ENCODE peak calls at places on chromosomes 12 and 14, in eight cellular contexts. One of them, this sample, is unnamed. For H3K4me1, the result is how much of the 10 kb centered on the place peaks cover.

GRCh38 chr14:101527987-101528386 is 33.3 kb upstream of the DIO3 start:
- DNase-seq in PC-3: no peak
- DNase-seq in effector memory CD4-positive, alpha-beta T cell: no peak
- DNase-seq in pancreas: no peak
- DNase-seq in upper lobe of left lung: peak
- DNase-seq in cardiac muscle cell: no peak
- DNase-seq in adrenal gland: no peak
- DNase-seq in tibial nerve: no peak
- DNase-seq in this sample: no peak

GRCh38 chr12:7403466-7403865 is 40.5 kb downstream of the CD163L1 start:
- DNase-seq in PC-3: no peak
- DNase-seq in effector memory CD4-positive, alpha-beta T cell: no peak
- DNase-seq in pancreas: no peak
- DNase-seq in upper lobe of left lung: no peak
- DNase-seq in cardiac muscle cell: no peak
- DNase-seq in adrenal gland: no peak
- DNase-seq in tibial nerve: no peak
- DNase-seq in this sample: no peak

GRCh38 chr12:42442328-42442759 is 116.4 kb downstream of the PPHLN1 start:
- DNase-seq in PC-3: no peak
- DNase-seq in effector memory CD4-positive, alpha-beta T cell: no peak
- DNase-seq in pancreas: no peak
- DNase-seq in upper lobe of left lung: no peak
- DNase-seq in cardiac muscle cell: no peak
- DNase-seq in adrenal gland: no peak
- DNase-seq in tibial nerve: no peak
- DNase-seq in this sample: peak

GRCh38 chr14:36585100-36585499 is 2.7 kb upstream of the NKX2-8 start:
- DNase-seq in PC-3: no peak
- DNase-seq in effector memory CD4-positive, alpha-beta T cell: no peak
- DNase-seq in pancreas: no peak
- DNase-seq in upper lobe of left lung: no peak
- DNase-seq in cardiac muscle cell: no peak
- DNase-seq in adrenal gland: no peak
- DNase-seq in tibial nerve: no peak
- DNase-seq in this sample: no peak

GRCh38 chr12:40693503-40693863 is 1.2 kb downstream of the CNTN1 start:
- DNase-seq in PC-3: no peak
- DNase-seq in effector memory CD4-positive, alpha-beta T cell: no peak
- DNase-seq in pancreas: no peak
- DNase-seq in upper lobe of left lung: peak
- DNase-seq in cardiac muscle cell: no peak
- DNase-seq in adrenal gland: no peak
- DNase-seq in tibial nerve: peak
- DNase-seq in this sample: no peak

GRCh38 chr12:89351489-89352241 is 636 bp downstream of the DUSP6 start:
- DNase-seq in PC-3: no peak
- DNase-seq in effector memory CD4-positive, alpha-beta T cell: peak
- DNase-seq in pancreas: peak
- DNase-seq in upper lobe of left lung: peak
- DNase-seq in cardiac muscle cell: peak
- DNase-seq in adrenal gland: peak
- DNase-seq in tibial nerve: no peak
- DNase-seq in this sample: peak

GRCh38 chr14:96002511-96002884 is 36.7 kb upstream of the C14orf132 start:
- DNase-seq in PC-3: no peak
- DNase-seq in effector memory CD4-positive, alpha-beta T cell: no peak
- DNase-seq in pancreas: no peak
- DNase-seq in upper lobe of left lung: no peak
- DNase-seq in cardiac muscle cell: no peak
- DNase-seq in adrenal gland: no peak
- DNase-seq in tibial nerve: no peak
- DNase-seq in this sample: no peak

GRCh38 chr12:113822986-113823385 is 143.1 kb downstream of the RBM19 start:
- DNase-seq in PC-3: no peak
- DNase-seq in effector memory CD4-positive, alpha-beta T cell: no peak
- DNase-seq in pancreas: no peak
- DNase-seq in upper lobe of left lung: no peak
- DNase-seq in cardiac muscle cell: no peak
- DNase-seq in adrenal gland: no peak
- DNase-seq in tibial nerve: no peak
- DNase-seq in this sample: no peak

GRCh38 chr14:64891839-64892375 is 12.2 kb upstream of the SPTB start:
- DNase-seq in PC-3: peak
- DNase-seq in effector memory CD4-positive, alpha-beta T cell: no peak
- DNase-seq in pancreas: no peak
- DNase-seq in upper lobe of left lung: no peak
- DNase-seq in cardiac muscle cell: peak
- DNase-seq in adrenal gland: no peak
- DNase-seq in tibial nerve: peak
- DNase-seq in this sample: peak

GRCh38 chr14:54535126-54535525 is 25.4 kb downstream of the CGRRF1 start:
- DNase-seq in PC-3: peak
- DNase-seq in effector memory CD4-positive, alpha-beta T cell: no peak
- DNase-seq in pancreas: no peak
- DNase-seq in upper lobe of left lung: no peak
- DNase-seq in cardiac muscle cell: peak
- DNase-seq in adrenal gland: no peak
- DNase-seq in tibial nerve: no peak
- DNase-seq in this sample: no peak

GRCh38 chr12:12976366-12976765 is 23.7 kb downstream of the HEBP1 start:
- DNase-seq in PC-3: peak
- DNase-seq in effector memory CD4-positive, alpha-beta T cell: no peak
- DNase-seq in pancreas: no peak
- DNase-seq in upper lobe of left lung: no peak
- DNase-seq in cardiac muscle cell: peak
- DNase-seq in adrenal gland: peak
- DNase-seq in tibial nerve: peak
- DNase-seq in this sample: no peak

GRCh38 chr12:851913-852312 is 97.6 kb downstream of the RAD52 start:
- DNase-seq in PC-3: peak
- DNase-seq in effector memory CD4-positive, alpha-beta T cell: no peak
- DNase-seq in pancreas: no peak
- DNase-seq in upper lobe of left lung: no peak
- DNase-seq in cardiac muscle cell: peak
- DNase-seq in adrenal gland: no peak
- DNase-seq in tibial nerve: no peak
- DNase-seq in this sample: no peak

GRCh38 chr12:3077572-3078081 is 448 bp downstream of the TSPAN9 start:
- DNase-seq in PC-3: no peak
- DNase-seq in effector memory CD4-positive, alpha-beta T cell: no peak
- DNase-seq in pancreas: peak
- DNase-seq in upper lobe of left lung: no peak
- DNase-seq in cardiac muscle cell: peak
- DNase-seq in adrenal gland: no peak
- DNase-seq in tibial nerve: no peak
- DNase-seq in this sample: peak

GRCh38 chr12:15596174-15596573 is 193.0 kb downstream of the EPS8 start:
- DNase-seq in PC-3: no peak
- DNase-seq in effector memory CD4-positive, alpha-beta T cell: no peak
- DNase-seq in pancreas: no peak
- DNase-seq in upper lobe of left lung: no peak
- DNase-seq in cardiac muscle cell: no peak
- DNase-seq in adrenal gland: no peak
- DNase-seq in tibial nerve: no peak
- DNase-seq in this sample: no peak

GRCh38 chr12:123131291-123131831 is 19.5 kb downstream of the PITPNM2 start:
- DNase-seq in PC-3: no peak
- DNase-seq in effector memory CD4-positive, alpha-beta T cell: no peak
- DNase-seq in pancreas: no peak
- DNase-seq in upper lobe of left lung: no peak
- DNase-seq in cardiac muscle cell: no peak
- DNase-seq in adrenal gland: no peak
- DNase-seq in tibial nerve: no peak
- DNase-seq in this sample: no peak

GRCh38 chr14:94646481-94646880 is 34.3 kb downstream of the SERPINA3 start:
- DNase-seq in PC-3: no peak
- DNase-seq in effector memory CD4-positive, alpha-beta T cell: no peak
- DNase-seq in pancreas: no peak
- DNase-seq in upper lobe of left lung: no peak
- DNase-seq in cardiac muscle cell: peak
- DNase-seq in adrenal gland: no peak
- DNase-seq in tibial nerve: no peak
- DNase-seq in this sample: no peak

GRCh38 chr14:75993567-75994041 is 8.0 kb downstream of the IFT43 start:
- DNase-seq in PC-3: no peak
- DNase-seq in effector memory CD4-positive, alpha-beta T cell: no peak
- DNase-seq in pancreas: no peak
- DNase-seq in upper lobe of left lung: no peak
- DNase-seq in cardiac muscle cell: no peak
- DNase-seq in adrenal gland: no peak
- DNase-seq in tibial nerve: no peak
- DNase-seq in this sample: peak

GRCh38 chr14:102777711-102778615 is 714 bp downstream of the TRAF3 start:
- DNase-seq in PC-3: peak
- DNase-seq in effector memory CD4-positive, alpha-beta T cell: no peak
- DNase-seq in pancreas: peak
- DNase-seq in upper lobe of left lung: peak
- DNase-seq in cardiac muscle cell: peak
- DNase-seq in adrenal gland: no peak
- DNase-seq in tibial nerve: no peak
- DNase-seq in this sample: peak

GRCh38 chr12:461425-461824 is 1.7 kb downstream of the B4GALNT3 start:
- DNase-seq in PC-3: no peak
- DNase-seq in effector memory CD4-positive, alpha-beta T cell: no peak
- DNase-seq in pancreas: no peak
- DNase-seq in upper lobe of left lung: no peak
- DNase-seq in cardiac muscle cell: no peak
- DNase-seq in adrenal gland: peak
- DNase-seq in tibial nerve: no peak
- DNase-seq in this sample: peak

GRCh38 chr14:24072881-24073877 is 1.8 kb downstream of the CPNE6 start:
- DNase-seq in PC-3: no peak
- DNase-seq in effector memory CD4-positive, alpha-beta T cell: no peak
- DNase-seq in pancreas: no peak
- DNase-seq in upper lobe of left lung: no peak
- DNase-seq in cardiac muscle cell: no peak
- DNase-seq in adrenal gland: no peak
- DNase-seq in tibial nerve: no peak
- DNase-seq in this sample: peak

GRCh38 chr12:3432176-3432742 is 58.7 kb upstream of the PRMT8 start:
- DNase-seq in PC-3: no peak
- DNase-seq in effector memory CD4-positive, alpha-beta T cell: no peak
- DNase-seq in pancreas: no peak
- DNase-seq in upper lobe of left lung: no peak
- DNase-seq in cardiac muscle cell: no peak
- DNase-seq in adrenal gland: no peak
- DNase-seq in tibial nerve: no peak
- DNase-seq in this sample: peak

GRCh38 chr12:81389550-81390099 is 311.7 kb downstream of the ACSS3 start:
- DNase-seq in PC-3: no peak
- DNase-seq in effector memory CD4-positive, alpha-beta T cell: no peak
- DNase-seq in pancreas: no peak
- DNase-seq in upper lobe of left lung: no peak
- DNase-seq in cardiac muscle cell: no peak
- DNase-seq in adrenal gland: no peak
- DNase-seq in tibial nerve: no peak
- DNase-seq in this sample: no peak

GRCh38 chr12:106780010-106780625 is 5.6 kb downstream of the RIC8B start:
- DNase-seq in PC-3: peak
- DNase-seq in effector memory CD4-positive, alpha-beta T cell: no peak
- DNase-seq in pancreas: no peak
- DNase-seq in upper lobe of left lung: no peak
- DNase-seq in cardiac muscle cell: no peak
- DNase-seq in adrenal gland: no peak
- DNase-seq in tibial nerve: no peak
- DNase-seq in this sample: peak

GRCh38 chr12:108950991-108951739 is 69.7 kb downstream of the SVOP start:
- DNase-seq in PC-3: peak
- DNase-seq in effector memory CD4-positive, alpha-beta T cell: peak
- DNase-seq in pancreas: peak
- DNase-seq in upper lobe of left lung: no peak
- DNase-seq in cardiac muscle cell: peak
- DNase-seq in adrenal gland: peak
- DNase-seq in tibial nerve: peak
- DNase-seq in this sample: peak
- H3K27ac ChIP-seq in PC-3: no peak
- H3K27ac ChIP-seq in effector memory CD4-positive, alpha-beta T cell: no peak
- H3K27ac ChIP-seq in pancreas: no peak
- H3K27ac ChIP-seq in upper lobe of left lung: no peak
- H3K27ac ChIP-seq in cardiac muscle cell: no peak
- H3K27ac ChIP-seq in adrenal gland: no peak
- H3K27ac ChIP-seq in tibial nerve: no peak
- H3K27ac ChIP-seq in this sample: no peak

GRCh38 chr12:6333029-6333428 is 8.8 kb downstream of the TNFRSF1A start:
- DNase-seq in PC-3: no peak
- DNase-seq in effector memory CD4-positive, alpha-beta T cell: no peak
- DNase-seq in pancreas: no peak
- DNase-seq in upper lobe of left lung: no peak
- DNase-seq in cardiac muscle cell: no peak
- DNase-seq in adrenal gland: no peak
- DNase-seq in tibial nerve: no peak
- DNase-seq in this sample: peak

GRCh38 chr12:6333566-6333965 is 8.3 kb downstream of the TNFRSF1A start:
- DNase-seq in PC-3: no peak
- DNase-seq in effector memory CD4-positive, alpha-beta T cell: no peak
- DNase-seq in pancreas: no peak
- DNase-seq in upper lobe of left lung: no peak
- DNase-seq in cardiac muscle cell: no peak
- DNase-seq in adrenal gland: peak
- DNase-seq in tibial nerve: no peak
- DNase-seq in this sample: no peak

GRCh38 chr12:6330999-6331714 is 10.7 kb downstream of the TNFRSF1A start:
- DNase-seq in PC-3: no peak
- DNase-seq in effector memory CD4-positive, alpha-beta T cell: no peak
- DNase-seq in pancreas: no peak
- DNase-seq in upper lobe of left lung: no peak
- DNase-seq in cardiac muscle cell: no peak
- DNase-seq in adrenal gland: no peak
- DNase-seq in tibial nerve: no peak
- DNase-seq in this sample: no peak

GRCh38 chr12:6334359-6334758 is 7.5 kb downstream of the TNFRSF1A start:
- DNase-seq in PC-3: no peak
- DNase-seq in effector memory CD4-positive, alpha-beta T cell: no peak
- DNase-seq in pancreas: no peak
- DNase-seq in upper lobe of left lung: no peak
- DNase-seq in cardiac muscle cell: no peak
- DNase-seq in adrenal gland: no peak
- DNase-seq in tibial nerve: no peak
- DNase-seq in this sample: no peak

GRCh38 chr12:6332459-6332858 is 9.4 kb downstream of the TNFRSF1A start:
- DNase-seq in PC-3: peak
- DNase-seq in effector memory CD4-positive, alpha-beta T cell: no peak
- DNase-seq in pancreas: no peak
- DNase-seq in upper lobe of left lung: no peak
- DNase-seq in cardiac muscle cell: peak
- DNase-seq in adrenal gland: no peak
- DNase-seq in tibial nerve: no peak
- DNase-seq in this sample: peak
- H3K4me1 ChIP-seq in PC-3: half or more
- H3K4me1 ChIP-seq in effector memory CD4-positive, alpha-beta T cell: under half
- H3K4me1 ChIP-seq in pancreas: under half
- H3K4me1 ChIP-seq in upper lobe of left lung: half or more
- H3K4me1 ChIP-seq in cardiac muscle cell: under half
- H3K4me1 ChIP-seq in adrenal gland: under half
- H3K4me1 ChIP-seq in tibial nerve: half or more
- H3K4me1 ChIP-seq in this sample: under half

GRCh38 chr12:18242380-18243089 is 18.8 kb upstream of the PIK3C2G start:
- DNase-seq in PC-3: peak
- DNase-seq in effector memory CD4-positive, alpha-beta T cell: no peak
- DNase-seq in pancreas: no peak
- DNase-seq in upper lobe of left lung: no peak
- DNase-seq in cardiac muscle cell: no peak
- DNase-seq in adrenal gland: no peak
- DNase-seq in tibial nerve: no peak
- DNase-seq in this sample: peak
- H3K27ac ChIP-seq in PC-3: no peak
- H3K27ac ChIP-seq in effector memory CD4-positive, alpha-beta T cell: no peak
- H3K27ac ChIP-seq in pancreas: no peak
- H3K27ac ChIP-seq in upper lobe of left lung: no peak
- H3K27ac ChIP-seq in cardiac muscle cell: no peak
- H3K27ac ChIP-seq in adrenal gland: no peak
- H3K27ac ChIP-seq in tibial nerve: no peak
- H3K27ac ChIP-seq in this sample: no peak

GRCh38 chr12:116201359-116201758 is 76.1 kb downstream of the MED13L start:
- DNase-seq in PC-3: no peak
- DNase-seq in effector memory CD4-positive, alpha-beta T cell: no peak
- DNase-seq in pancreas: no peak
- DNase-seq in upper lobe of left lung: no peak
- DNase-seq in cardiac muscle cell: no peak
- DNase-seq in adrenal gland: no peak
- DNase-seq in tibial nerve: no peak
- DNase-seq in this sample: no peak
- H3K4me1 ChIP-seq in PC-3: under half
- H3K4me1 ChIP-seq in effector memory CD4-positive, alpha-beta T cell: under half
- H3K4me1 ChIP-seq in pancreas: under half
- H3K4me1 ChIP-seq in upper lobe of left lung: under half
- H3K4me1 ChIP-seq in cardiac muscle cell: half or more
- H3K4me1 ChIP-seq in adrenal gland: under half
- H3K4me1 ChIP-seq in tibial nerve: half or more
- H3K4me1 ChIP-seq in this sample: under half

This sample was measured in small intestine.